ENCODE peak calls at places on chromosomes 3 and 15, in seven cellular contexts. One of them, this sample, is unnamed.

GRCh38 chr3:48662753-48663488 is at the start of gene CELSR3:
- DNase-seq in gastrocnemius medialis: no peak
- DNase-seq in suprapubic skin: no peak
- DNase-seq in heart left ventricle: peak
- DNase-seq in NB4: no peak
- DNase-seq in cardiac muscle cell: peak
- DNase-seq in IMR-90: peak
- DNase-seq in this sample: no peak

GRCh38 chr3:177144922-177145321 is 52.4 kb downstream of the TBL1XR1 start:
- DNase-seq in gastrocnemius medialis: no peak
- DNase-seq in suprapubic skin: no peak
- DNase-seq in NB4: no peak
- DNase-seq in cardiac muscle cell: no peak
- DNase-seq in IMR-90: no peak
- DNase-seq in heart left ventricle: no peak
- DNase-seq in this sample: no peak

GRCh38 chr3:167723872-167724271 is 10.8 kb downstream of the PDCD10 start:
- DNase-seq in cardiac muscle cell: no peak
- DNase-seq in gastrocnemius medialis: no peak
- DNase-seq in NB4: no peak
- DNase-seq in suprapubic skin: no peak
- DNase-seq in heart left ventricle: no peak
- DNase-seq in IMR-90: no peak
- DNase-seq in this sample: no peak

GRCh38 chr15:68271854-68272471 is 5.6 kb upstream of the FEM1B start:
- DNase-seq in suprapubic skin: peak
- DNase-seq in heart left ventricle: no peak
- DNase-seq in NB4: no peak
- DNase-seq in gastrocnemius medialis: no peak
- DNase-seq in IMR-90: peak
- DNase-seq in cardiac muscle cell: no peak
- DNase-seq in this sample: no peak

GRCh38 chr3:141553055-141553454 is 66.2 kb downstream of the RASA2 start:
- DNase-seq in cardiac muscle cell: no peak
- DNase-seq in IMR-90: no peak
- DNase-seq in NB4: no peak
- DNase-seq in gastrocnemius medialis: no peak
- DNase-seq in heart left ventricle: no peak
- DNase-seq in suprapubic skin: no peak
- DNase-seq in this sample: no peak

GRCh38 chr3:149120051-149120972 is 9.1 kb upstream of the HPS3 start:
- DNase-seq in gastrocnemius medialis: no peak
- DNase-seq in NB4: peak
- DNase-seq in IMR-90: peak
- DNase-seq in heart left ventricle: no peak
- DNase-seq in cardiac muscle cell: peak
- DNase-seq in suprapubic skin: no peak
- DNase-seq in this sample: no peak

GRCh38 chr15:39128746-39129145 is 452.1 kb upstream of the THBS1 start:
- DNase-seq in NB4: no peak
- DNase-seq in cardiac muscle cell: no peak
- DNase-seq in IMR-90: no peak
- DNase-seq in gastrocnemius medialis: no peak
- DNase-seq in suprapubic skin: no peak
- DNase-seq in heart left ventricle: no peak
- DNase-seq in this sample: no peak

GRCh38 chr3:114231616-114232015 is 5.8 kb downstream of the ZNF80 start:
- DNase-seq in suprapubic skin: no peak
- DNase-seq in gastrocnemius medialis: no peak
- DNase-seq in NB4: no peak
- DNase-seq in cardiac muscle cell: no peak
- DNase-seq in IMR-90: no peak
- DNase-seq in heart left ventricle: no peak
- DNase-seq in this sample: no peak

GRCh38 chr3:138434875-138435772 is 708 bp downstream of the ESYT3 start:
- DNase-seq in suprapubic skin: peak
- DNase-seq in heart left ventricle: no peak
- DNase-seq in IMR-90: no peak
- DNase-seq in cardiac muscle cell: peak
- DNase-seq in gastrocnemius medialis: no peak
- DNase-seq in NB4: peak
- DNase-seq in this sample: no peak

GRCh38 chr3:10845839-10846656 is 30.0 kb downstream of the SLC6A11 start:
- DNase-seq in NB4: peak
- DNase-seq in suprapubic skin: no peak
- DNase-seq in gastrocnemius medialis: no peak
- DNase-seq in IMR-90: no peak
- DNase-seq in cardiac muscle cell: no peak
- DNase-seq in heart left ventricle: no peak
- DNase-seq in this sample: no peak

GRCh38 chr3:46930945-46931403 is 45.6 kb downstream of the CCDC12 start:
- DNase-seq in heart left ventricle: no peak
- DNase-seq in IMR-90: no peak
- DNase-seq in gastrocnemius medialis: no peak
- DNase-seq in NB4: no peak
- DNase-seq in suprapubic skin: no peak
- DNase-seq in cardiac muscle cell: no peak
- DNase-seq in this sample: no peak

GRCh38 chr15:59438891-59439290 is 905 bp downstream of the FAM81A start:
- DNase-seq in IMR-90: no peak
- DNase-seq in suprapubic skin: no peak
- DNase-seq in NB4: no peak
- DNase-seq in heart left ventricle: no peak
- DNase-seq in cardiac muscle cell: no peak
- DNase-seq in gastrocnemius medialis: no peak
- DNase-seq in this sample: no peak

GRCh38 chr15:59439571-59439970 is 1.6 kb downstream of the FAM81A start:
- DNase-seq in gastrocnemius medialis: no peak
- DNase-seq in NB4: no peak
- DNase-seq in cardiac muscle cell: no peak
- DNase-seq in suprapubic skin: no peak
- DNase-seq in heart left ventricle: no peak
- DNase-seq in IMR-90: no peak
- DNase-seq in this sample: no peak

GRCh38 chr15:59437777-59438574 is at the start of gene FAM81A:
- DNase-seq in cardiac muscle cell: peak
- DNase-seq in NB4: peak
- DNase-seq in suprapubic skin: peak
- DNase-seq in heart left ventricle: peak
- DNase-seq in gastrocnemius medialis: peak
- DNase-seq in IMR-90: peak
- DNase-seq in this sample: no peak

GRCh38 chr15:59436774-59437472 is 1.1 kb upstream of the FAM81A start:
- DNase-seq in gastrocnemius medialis: no peak
- DNase-seq in suprapubic skin: no peak
- DNase-seq in NB4: no peak
- DNase-seq in heart left ventricle: no peak
- DNase-seq in cardiac muscle cell: peak
- DNase-seq in IMR-90: no peak
- DNase-seq in this sample: no peak

GRCh38 chr15:59437473-59437776 is 561 bp upstream of the FAM81A start:
- DNase-seq in NB4: no peak
- DNase-seq in gastrocnemius medialis: no peak
- DNase-seq in heart left ventricle: no peak
- DNase-seq in IMR-90: no peak
- DNase-seq in cardiac muscle cell: peak
- DNase-seq in suprapubic skin: no peak
- DNase-seq in this sample: no peak
- H3K4me3 ChIP-seq in NB4: peak
- H3K4me3 ChIP-seq in gastrocnemius medialis: peak
- H3K4me3 ChIP-seq in heart left ventricle: peak
- H3K4me3 ChIP-seq in IMR-90: peak
- H3K4me3 ChIP-seq in cardiac muscle cell: peak
- H3K4me3 ChIP-seq in suprapubic skin: peak
- H3K4me3 ChIP-seq in this sample: peak

DNA sequence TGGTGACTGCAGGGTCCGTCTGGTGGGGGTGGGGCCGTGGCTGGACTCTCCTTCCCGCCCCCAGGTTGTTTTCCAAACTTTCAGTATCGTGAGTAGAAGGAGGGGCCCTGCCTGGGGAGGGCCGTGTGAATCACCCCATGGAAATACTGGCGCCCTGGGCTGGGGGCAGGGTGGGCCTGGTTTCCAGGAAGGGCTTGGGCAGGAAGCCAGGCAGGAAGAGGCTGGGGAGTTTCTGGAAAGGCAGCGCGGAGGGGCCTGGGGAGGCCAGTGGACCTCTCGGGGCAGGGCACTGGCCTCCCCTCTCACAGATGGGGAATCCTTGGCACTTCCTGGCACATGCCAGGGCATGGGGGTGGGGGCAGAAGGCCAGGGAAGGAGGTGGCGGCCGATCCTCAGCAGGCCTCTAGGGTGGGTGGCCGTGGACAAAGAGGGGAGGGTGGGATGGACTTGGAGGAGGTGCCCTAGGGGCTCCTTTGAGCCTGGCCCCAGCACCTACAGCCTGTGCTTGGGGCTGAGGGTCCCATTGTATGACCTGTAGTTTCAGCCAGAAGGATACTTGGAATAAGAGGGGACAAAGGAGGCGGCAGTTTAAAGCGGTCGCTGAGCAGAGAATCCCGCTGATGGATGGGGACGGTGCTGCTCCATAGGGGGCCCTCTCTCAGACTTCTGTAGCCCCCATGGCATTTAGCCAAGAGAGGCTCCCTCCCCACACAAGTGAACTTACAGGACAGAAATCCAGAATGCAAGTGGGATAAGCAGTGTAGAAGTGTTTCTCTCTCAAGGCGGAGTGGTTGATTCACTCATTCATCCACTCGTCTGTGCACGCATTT is 56.5 kb upstream of the GATA2 start:
- DNase-seq in heart left ventricle: peak
- DNase-seq in IMR-90: peak
- DNase-seq in suprapubic skin: peak
- DNase-seq in gastrocnemius medialis: no peak
- DNase-seq in NB4: no peak
- DNase-seq in cardiac muscle cell: no peak
- DNase-seq in this sample: peak
- H3K4me3 ChIP-seq in heart left ventricle: no peak
- H3K4me3 ChIP-seq in IMR-90: no peak
- H3K4me3 ChIP-seq in suprapubic skin: no peak
- H3K4me3 ChIP-seq in gastrocnemius medialis: no peak
- H3K4me3 ChIP-seq in NB4: no peak
- H3K4me3 ChIP-seq in cardiac muscle cell: no peak
- H3K4me3 ChIP-seq in this sample: no peak

GRCh38 chr3:112638327-112639020 is 2.5 kb downstream of the CCDC80 start:
- DNase-seq in cardiac muscle cell: no peak
- DNase-seq in suprapubic skin: peak
- DNase-seq in gastrocnemius medialis: no peak
- DNase-seq in IMR-90: no peak
- DNase-seq in NB4: no peak
- DNase-seq in heart left ventricle: peak
- DNase-seq in this sample: no peak

GRCh38 chr3:112640333-112640863 is 545 bp downstream of the CCDC80 start:
- DNase-seq in gastrocnemius medialis: no peak
- DNase-seq in suprapubic skin: no peak
- DNase-seq in heart left ventricle: no peak
- DNase-seq in NB4: no peak
- DNase-seq in IMR-90: peak
- DNase-seq in cardiac muscle cell: peak
- DNase-seq in this sample: peak

GRCh38 chr3:112639451-112640332 is 1.3 kb downstream of the CCDC80 start:
- DNase-seq in suprapubic skin: peak
- DNase-seq in NB4: no peak
- DNase-seq in heart left ventricle: no peak
- DNase-seq in IMR-90: no peak
- DNase-seq in cardiac muscle cell: no peak
- DNase-seq in gastrocnemius medialis: no peak
- DNase-seq in this sample: no peak

GRCh38 chr3:112635674-112636073 is 5.3 kb downstream of the CCDC80 start:
- DNase-seq in IMR-90: peak
- DNase-seq in suprapubic skin: no peak
- DNase-seq in gastrocnemius medialis: no peak
- DNase-seq in heart left ventricle: no peak
- DNase-seq in cardiac muscle cell: peak
- DNase-seq in NB4: no peak
- DNase-seq in this sample: no peak

DNA sequence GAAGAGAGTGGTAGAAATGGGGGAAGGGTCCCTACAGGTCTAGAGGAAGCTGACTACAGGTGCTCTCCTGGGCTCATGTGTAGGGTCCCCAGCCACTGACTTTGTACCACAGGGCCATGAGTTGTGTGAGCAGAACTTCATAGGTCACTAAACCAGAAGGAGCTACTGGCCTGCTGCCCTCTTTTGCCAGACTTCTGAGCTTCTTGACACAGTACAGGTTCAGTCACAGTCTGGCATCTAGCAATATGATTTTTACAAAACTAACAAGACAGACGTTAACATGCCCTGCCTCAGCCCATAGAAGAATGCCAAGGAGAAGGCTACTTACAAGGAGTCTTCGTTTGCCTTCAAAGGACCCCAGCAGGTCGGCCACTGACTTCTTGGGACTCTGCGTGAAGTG is 3.2 kb downstream of the CCDC80 start:
- DNase-seq in heart left ventricle: no peak
- DNase-seq in cardiac muscle cell: no peak
- DNase-seq in gastrocnemius medialis: no peak
- DNase-seq in suprapubic skin: no peak
- DNase-seq in NB4: no peak
- DNase-seq in IMR-90: no peak
- DNase-seq in this sample: no peak
- H3K4me3 ChIP-seq in heart left ventricle: peak
- H3K4me3 ChIP-seq in cardiac muscle cell: no peak
- H3K4me3 ChIP-seq in gastrocnemius medialis: no peak
- H3K4me3 ChIP-seq in suprapubic skin: peak
- H3K4me3 ChIP-seq in NB4: no peak
- H3K4me3 ChIP-seq in IMR-90: peak
- H3K4me3 ChIP-seq in this sample: no peak

GRCh38 chr3:171186817-171187216 is 160.3 kb upstream of the SLC2A2 start:
- DNase-seq in NB4: no peak
- DNase-seq in cardiac muscle cell: no peak
- DNase-seq in IMR-90: no peak
- DNase-seq in gastrocnemius medialis: no peak
- DNase-seq in heart left ventricle: no peak
- DNase-seq in suprapubic skin: no peak
- DNase-seq in this sample: no peak

GRCh38 chr3:171185959-171186358 is 159.4 kb upstream of the SLC2A2 start:
- DNase-seq in IMR-90: no peak
- DNase-seq in NB4: no peak
- DNase-seq in heart left ventricle: no peak
- DNase-seq in gastrocnemius medialis: no peak
- DNase-seq in suprapubic skin: no peak
- DNase-seq in cardiac muscle cell: no peak
- DNase-seq in this sample: no peak

GRCh38 chr3:171187706-171188290 is 161.3 kb upstream of the SLC2A2 start:
- DNase-seq in cardiac muscle cell: peak
- DNase-seq in NB4: peak
- DNase-seq in heart left ventricle: no peak
- DNase-seq in gastrocnemius medialis: no peak
- DNase-seq in IMR-90: peak
- DNase-seq in suprapubic skin: no peak
- DNase-seq in this sample: no peak

GRCh38 chr3:171185359-171185758 is 158.8 kb upstream of the SLC2A2 start:
- DNase-seq in cardiac muscle cell: peak
- DNase-seq in heart left ventricle: no peak
- DNase-seq in NB4: no peak
- DNase-seq in gastrocnemius medialis: no peak
- DNase-seq in suprapubic skin: no peak
- DNase-seq in IMR-90: no peak
- DNase-seq in this sample: no peak

DNA sequence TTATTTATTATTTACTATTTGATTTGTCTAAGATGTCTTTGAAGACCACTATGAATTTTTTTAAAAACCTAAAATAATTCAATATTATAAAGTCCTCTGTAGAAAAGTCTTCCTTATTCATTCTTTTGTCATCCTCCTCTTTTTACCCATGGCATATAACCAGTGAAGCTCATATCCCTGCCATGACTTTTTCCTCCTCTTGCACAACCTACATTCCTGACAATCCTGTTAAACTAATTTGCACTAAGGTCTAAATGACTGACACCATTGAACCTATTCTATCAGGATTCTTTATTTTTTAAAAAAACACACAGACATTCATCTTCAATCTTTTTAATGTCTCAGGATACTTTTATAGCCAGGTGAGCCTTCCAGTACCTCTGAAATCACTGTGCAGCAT is 159.9 kb upstream of the SLC2A2 start:
- DNase-seq in cardiac muscle cell: no peak
- DNase-seq in suprapubic skin: no peak
- DNase-seq in heart left ventricle: no peak
- DNase-seq in gastrocnemius medialis: no peak
- DNase-seq in IMR-90: no peak
- DNase-seq in NB4: no peak
- DNase-seq in this sample: peak
- H3K4me3 ChIP-seq in cardiac muscle cell: no peak
- H3K4me3 ChIP-seq in suprapubic skin: no peak
- H3K4me3 ChIP-seq in heart left ventricle: no peak
- H3K4me3 ChIP-seq in gastrocnemius medialis: no peak
- H3K4me3 ChIP-seq in IMR-90: no peak
- H3K4me3 ChIP-seq in NB4: no peak
- H3K4me3 ChIP-seq in this sample: no peak